ENCODE peak calls at places on chromosomes 11 and 22, in five cellular contexts. Y is endothelial cell of umbilical vein, L is endothelial cell, T is cardiac fibroblast, O is retinal pigment epithelial cell. V is an unnamed sample.

GRCh38 chr11:44538375-44539054 is 26.9 kb upstream of the CD82 start:
- DNase-seq in Y (peak; percentile 72), L (peak; percentile 82), T (peak; percentile 78), O (no peak), V (peak; percentile 31)

GRCh38 chr11:16874275-16874975 is 136.0 kb downstream of the C11orf58 start:
- DNase-seq in Y (no peak), L (no peak), T (no peak), O (no peak), V (no peak)

GRCh38 chr22:39297490-39298193 is 21.8 kb downstream of the RPL3 start:
- DNase-seq in Y (no peak), L (no peak), T (peak; percentile 34), O (no peak), V (peak; percentile 46)

GRCh38 chr11:117146521-117146920 is 2.4 kb downstream of the PAFAH1B2 start:
- DNase-seq in Y (no peak), L (no peak), T (peak; percentile 54), O (no peak), V (no peak)

GRCh38 chr11:2890466-2891241 is 5.1 kb upstream of the CDKN1C start:
- DNase-seq in Y (no peak), L (no peak), T (peak; percentile 72), O (no peak), V (no peak)

GRCh38 chr22:16563555-16564520 is 28.8 kb downstream of the CCT8L2 start:
- DNase-seq in Y (no peak), L (no peak), T (no peak), O (no peak), V (no peak)

GRCh38 chr22:44438481-44439131 is 59.4 kb downstream of the RTL6 start:
- DNase-seq in Y (no peak), L (no peak), T (no peak), O (no peak), V (no peak)

GRCh38 chr11:123052884-123053721 is 8.8 kb downstream of the HSPA8 start:
- DNase-seq in Y (no peak), L (no peak), T (no peak), O (no peak), V (no peak)

GRCh38 chr11:9639985-9640384 is 23.9 kb upstream of the SWAP70 start:
- DNase-seq in Y (no peak), L (no peak), T (peak; percentile 21), O (no peak), V (no peak)

GRCh38 chr11:42054351-42054750 is 594.9 kb upstream of the LRRC4C start:
- DNase-seq in Y (no peak), L (no peak), T (no peak), O (no peak), V (no peak)

GRCh38 chr11:6646631-6647281 is 8.9 kb downstream of the DCHS1 start:
- DNase-seq in Y (no peak), L (no peak), T (peak; percentile 54), O (no peak), V (no peak)

GRCh38 chr11:32198053-32198452 is 107.2 kb downstream of the RCN1 start:
- DNase-seq in Y (no peak), L (no peak), T (no peak), O (no peak), V (no peak)

GRCh38 chr11:3631331-3631730 is 10.5 kb downstream of the ART5 start:
- DNase-seq in Y (no peak), L (no peak), T (no peak), O (no peak), V (no peak)

GRCh38 chr11:118618115-118618990 is 10.9 kb downstream of the PHLDB1 start:
- DNase-seq in Y (peak; percentile 81), L (no peak), T (peak; percentile 94), O (no peak), V (no peak)

GRCh38 chr22:20244744-20245576 is 23.2 kb downstream of the RTN4R start:
- DNase-seq in Y (no peak), L (no peak), T (no peak), O (no peak), V (no peak)

GRCh38 chr11:76169473-76169881 is 36.8 kb downstream of the WNT11 start:
- DNase-seq in Y (no peak), L (no peak), T (no peak), O (no peak), V (no peak)

GRCh38 chr11:70334351-70334995 is 63.9 kb upstream of the CTTN start:
- DNase-seq in Y (no peak), L (no peak), T (no peak), O (no peak), V (no peak)

GRCh38 chr11:96001037-96001436 is 77.1 kb upstream of the MTMR2 start:
- DNase-seq in Y (no peak), L (no peak), T (peak; percentile 96), O (no peak), V (peak; percentile 51)

GRCh38 chr11:74932797-74933196 is 16.1 kb downstream of the XRRA1 start:
- DNase-seq in Y (peak; percentile 62), L (no peak), T (no peak), O (peak; percentile 68), V (peak; percentile 60)

GRCh38 chr11:129951201-129951882 is 51.3 kb downstream of the PRDM10 start:
- DNase-seq in Y (no peak), L (no peak), T (peak; percentile 33), O (no peak), V (no peak)

GRCh38 chr11:108369064-108369463 is 98.3 kb downstream of the C11orf65 start:
- DNase-seq in Y (no peak), L (no peak), T (no peak), O (no peak), V (no peak)

GRCh38 chr11:112793416-112793815 is 167.8 kb upstream of the NCAM1 start:
- DNase-seq in Y (no peak), L (no peak), T (no peak), O (no peak), V (no peak)

GRCh38 chr11:106697058-106697457 is 321.2 kb downstream of the GUCY1A2 start:
- DNase-seq in Y (no peak), L (no peak), T (peak; percentile 58), O (peak; percentile 63), V (no peak)

GRCh38 chr22:37174964-37175363 is 13.1 kb downstream of the C1QTNF6 start:
- DNase-seq in Y (no peak), L (no peak), T (no peak), O (no peak), V (no peak)

GRCh38 chr22:37777122-37777687 is 30.5 kb upstream of the GCAT start:
- DNase-seq in Y (no peak), L (no peak), T (peak; percentile 53), O (no peak), V (peak; percentile 55)

DNA sequence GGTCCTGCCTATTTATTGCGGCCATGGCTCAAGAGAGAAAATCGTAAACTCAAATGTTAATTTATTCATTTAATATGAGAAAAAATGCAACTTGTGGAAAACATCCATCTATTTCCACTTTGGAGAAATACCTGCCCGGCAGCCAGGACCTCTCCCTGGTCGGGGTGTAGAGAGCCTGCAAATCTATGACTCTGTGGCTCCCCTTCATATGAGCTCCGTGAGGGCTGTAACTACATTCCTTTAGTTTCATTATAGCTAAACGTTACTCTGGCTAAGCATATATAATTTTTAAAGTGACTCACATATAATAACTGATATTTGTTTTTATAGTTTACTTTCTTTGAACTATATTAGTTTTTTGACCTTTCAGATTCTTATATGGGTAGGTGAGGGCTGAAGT is 857.8 kb upstream of the FAT3 start:
- DNase-seq in Y (no peak), L (no peak), T (no peak), O (no peak), V (no peak)
- TF ChIP-seq CTCF in Y (no peak), L (no peak), T (no peak), O (no peak), V (no peak)

DNA sequence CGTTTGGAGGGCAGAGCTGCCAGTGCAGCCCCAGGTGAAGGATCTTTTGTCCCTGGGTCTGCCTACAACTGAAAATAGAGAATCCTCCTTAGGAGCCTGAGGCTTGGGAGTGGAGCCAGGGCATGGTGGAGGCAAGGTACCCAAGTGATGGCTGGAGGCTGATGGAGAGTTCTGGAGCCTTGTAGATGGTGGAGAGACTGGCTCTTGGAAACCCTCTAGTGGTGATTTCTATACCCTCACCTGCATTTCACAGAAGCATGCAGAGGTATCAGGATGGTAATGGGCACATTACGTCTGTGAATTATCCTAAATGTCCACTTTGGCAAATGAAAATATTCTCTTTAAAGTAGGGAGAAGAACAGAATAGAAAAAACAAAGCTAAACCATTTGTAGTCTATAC is 44.4 kb downstream of the INSC start:
- DNase-seq in Y (no peak), L (peak; percentile 27), T (peak; percentile 33), O (no peak), V (no peak)
- TF ChIP-seq CTCF in Y (no peak), L (peak; percentile 62), T (peak; percentile 78), O (peak; percentile 70), V (peak; percentile 68)

GRCh38 chr11:61671527-61671926 is 8.7 kb upstream of the DAGLA start:
- DNase-seq in Y (no peak), L (peak; percentile 39), T (no peak), O (no peak), V (no peak)
- TF ChIP-seq CTCF in Y (peak; percentile 9), L (peak; percentile 44), T (peak; percentile 40), O (peak; percentile 71), V (peak; percentile 37)

DNA sequence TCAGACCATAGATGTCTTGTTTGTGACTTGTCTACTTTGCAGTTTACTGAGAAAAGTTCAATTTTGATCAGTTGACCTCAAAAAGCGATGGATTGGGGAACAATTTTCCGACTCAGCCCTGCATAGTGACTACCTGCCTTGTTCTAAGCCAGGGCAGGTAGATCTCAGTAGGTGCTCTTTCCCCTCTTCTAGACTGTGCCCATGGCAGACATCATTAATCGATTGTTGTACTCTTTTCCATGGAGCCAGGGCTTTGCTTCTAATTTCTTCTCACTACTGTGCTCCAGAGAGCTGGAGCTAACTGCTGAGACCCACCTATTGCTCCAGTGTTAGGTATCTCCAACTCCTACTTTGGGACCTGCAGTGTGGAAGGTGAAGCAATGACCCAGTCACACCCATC is 9.9 kb downstream of the RAB36 start:
- DNase-seq in Y (no peak), L (no peak), T (no peak), O (no peak), V (no peak)
- TF ChIP-seq CTCF in Y (no peak), L (no peak), T (no peak), O (no peak), V (no peak)

GRCh38 chr11:35082322-35083180 is 56.4 kb upstream of the CD44 start:
- DNase-seq in Y (no peak), L (no peak), T (peak; percentile 75), O (no peak), V (peak; percentile 51)
- TF ChIP-seq CTCF in Y (no peak), L (no peak), T (peak; percentile 3), O (no peak), V (no peak)

DNA sequence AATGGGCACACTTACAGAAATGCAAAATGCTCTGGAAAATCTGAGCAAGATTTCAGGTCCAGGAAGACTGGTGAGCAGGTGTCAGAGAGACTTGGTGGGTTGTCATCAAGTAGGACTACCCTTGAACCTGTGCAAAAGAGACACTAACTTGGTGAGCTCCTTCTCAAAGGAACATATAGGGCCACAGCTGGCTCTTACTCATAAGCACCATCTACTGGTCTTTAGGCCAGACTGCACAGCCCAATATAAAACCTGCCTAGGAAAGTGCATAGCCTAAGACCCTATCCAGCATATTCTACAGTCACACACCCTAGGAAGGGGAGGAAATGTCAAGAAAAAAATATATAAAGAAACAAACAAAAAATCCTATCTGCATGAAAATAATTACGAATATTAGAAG is 18.2 kb upstream of the OR10W1 start:
- DNase-seq in Y (peak; percentile 53), L (peak; percentile 8), T (peak; percentile 25), O (peak; percentile 0), V (no peak)
- TF ChIP-seq CTCF in Y (peak; percentile 36), L (no peak), T (peak; percentile 91), O (peak; percentile 79), V (peak; percentile 45)

V was measured in astrocyte of the cerebellum.